ENCODE peak calls at places on chromosomes 5 and 9, in six cellular contexts. T, Q, V, N, P and L are unnamed samples.

GRCh38 chr9:96524045-96524444 is 74.1 kb downstream of the HABP4 start:
- DNase-seq in T (no peak), Q (no peak), V (no peak), N (no peak), P (no peak), L (no peak)

GRCh38 chr5:119596046-119596445 is 33.3 kb upstream of the FAM170A start:
- DNase-seq in T (no peak), Q (no peak), V (no peak), N (no peak), P (no peak), L (no peak)

GRCh38 chr9:123337971-123338370 is 18.0 kb upstream of the CRB2 start:
- DNase-seq in T (no peak), Q (no peak), V (no peak), N (no peak), P (peak), L (no peak)

GRCh38 chr5:76590027-76590426 is 33.2 kb downstream of the F2RL2 start:
- DNase-seq in T (no peak), Q (no peak), V (no peak), N (no peak), P (no peak), L (no peak)

GRCh38 chr9:105554042-105554441 is 3.9 kb upstream of the FKTN start:
- DNase-seq in T (no peak), Q (no peak), V (no peak), N (peak), P (peak), L (no peak)

GRCh38 chr5:107112207-107112606 is 558.5 kb downstream of the EFNA5 start:
- DNase-seq in T (no peak), Q (no peak), V (no peak), N (no peak), P (no peak), L (no peak)

GRCh38 chr9:84857224-84857623 is 187.7 kb downstream of the NTRK2 start:
- DNase-seq in T (no peak), Q (no peak), V (peak), N (no peak), P (no peak), L (no peak)

GRCh38 chr5:66442951-66443445 is 153.2 kb upstream of the MAST4 start:
- DNase-seq in T (no peak), Q (no peak), V (no peak), N (no peak), P (no peak), L (no peak)

GRCh38 chr9:133348763-133349573 is 950 bp downstream of the RPL7A start:
- DNase-seq in T (no peak), Q (no peak), V (no peak), N (no peak), P (no peak), L (no peak)

GRCh38 chr5:111694183-111694582 is 62.8 kb downstream of the NREP start:
- DNase-seq in T (no peak), Q (no peak), V (no peak), N (no peak), P (no peak), L (no peak)

GRCh38 chr5:40700116-40700822 is 20.6 kb downstream of the PTGER4 start:
- DNase-seq in T (no peak), Q (no peak), V (no peak), N (no peak), P (no peak), L (no peak)

GRCh38 chr9:132670816-132671371 is 630 bp downstream of the GTF3C4 start:
- DNase-seq in T (peak), Q (peak), V (no peak), N (peak), P (peak), L (no peak)

DNA sequence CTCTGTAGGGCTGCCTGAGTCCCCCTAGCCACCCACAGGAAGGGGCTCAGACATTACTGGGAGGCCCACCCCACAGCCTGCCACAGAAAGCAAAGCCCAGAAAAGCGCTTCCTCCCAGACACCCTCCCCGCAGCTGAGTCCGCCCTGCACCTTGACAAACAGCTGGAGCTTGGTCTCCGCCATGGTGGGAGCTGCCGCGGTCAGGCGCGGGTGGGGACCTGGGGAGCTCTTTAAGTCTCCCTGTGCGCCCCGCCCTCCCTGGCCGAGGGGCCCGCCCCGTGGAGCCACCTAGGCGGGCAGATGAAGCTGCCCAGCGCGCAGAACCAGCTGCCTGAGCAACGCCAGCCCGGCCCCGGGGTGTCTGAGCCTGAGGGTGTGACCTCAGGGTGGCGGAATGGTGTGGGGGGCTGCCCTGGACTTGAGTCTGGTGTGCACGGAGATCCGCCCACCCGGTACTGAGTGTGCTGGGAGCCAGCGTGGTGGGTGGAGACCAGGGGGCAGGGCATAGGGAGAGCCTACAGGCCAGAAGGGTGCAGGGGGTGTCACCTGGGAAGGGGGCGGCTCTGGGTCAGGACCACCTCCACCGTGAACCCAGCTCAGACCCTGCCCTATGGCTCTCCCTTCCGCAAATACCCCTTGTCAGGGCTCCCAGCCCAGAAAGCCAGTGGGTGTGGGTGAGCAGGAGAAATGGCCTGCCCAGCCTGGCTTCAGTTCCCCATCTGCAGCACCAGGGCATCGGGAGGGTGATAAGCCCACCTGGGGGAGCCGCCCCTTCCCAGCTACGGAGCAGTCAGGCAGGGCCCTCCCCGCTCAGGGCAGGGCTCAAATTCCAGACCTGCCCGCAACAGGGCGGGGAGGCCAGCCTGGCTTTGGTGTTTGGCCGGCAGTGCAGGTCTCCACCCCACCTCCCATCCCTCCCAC is at the start of gene CLIC3:
- DNase-seq in T (no peak), Q (peak), V (no peak), N (no peak), P (peak), L (no peak)
- TF ChIP-seq POLR2A in T (no peak), Q (no peak), V (no peak), N (no peak), P (no peak), L (no peak)

GRCh38 chr5:157263586-157264090 is 2.3 kb upstream of the CYFIP2 start:
- DNase-seq in T (no peak), Q (no peak), V (no peak), N (no peak), P (no peak), L (no peak)

GRCh38 chr5:157266286-157267007 is 524 bp downstream of the CYFIP2 start:
- DNase-seq in T (no peak), Q (peak), V (no peak), N (peak), P (peak), L (no peak)

GRCh38 chr5:157267025-157267424 is 1.1 kb downstream of the CYFIP2 start:
- DNase-seq in T (no peak), Q (no peak), V (no peak), N (no peak), P (no peak), L (no peak)

GRCh38 chr5:157267766-157268480 is 2.0 kb downstream of the CYFIP2 start:
- DNase-seq in T (no peak), Q (no peak), V (no peak), N (no peak), P (no peak), L (no peak)

GRCh38 chr5:157265714-157266285 is at the start of gene CYFIP2:
- DNase-seq in T (peak), Q (peak), V (no peak), N (peak), P (peak), L (peak)
- TF ChIP-seq POLR2A in T (no peak), Q (no peak), V (no peak), N (peak), P (peak), L (no peak)

GRCh38 chr5:67693956-67694564 is 497.5 kb upstream of the CD180 start:
- DNase-seq in T (peak), Q (peak), V (peak), N (peak), P (no peak), L (peak)
- TF ChIP-seq POLR2A in T (no peak), Q (no peak), V (no peak), N (no peak), P (no peak), L (no peak)

DNA sequence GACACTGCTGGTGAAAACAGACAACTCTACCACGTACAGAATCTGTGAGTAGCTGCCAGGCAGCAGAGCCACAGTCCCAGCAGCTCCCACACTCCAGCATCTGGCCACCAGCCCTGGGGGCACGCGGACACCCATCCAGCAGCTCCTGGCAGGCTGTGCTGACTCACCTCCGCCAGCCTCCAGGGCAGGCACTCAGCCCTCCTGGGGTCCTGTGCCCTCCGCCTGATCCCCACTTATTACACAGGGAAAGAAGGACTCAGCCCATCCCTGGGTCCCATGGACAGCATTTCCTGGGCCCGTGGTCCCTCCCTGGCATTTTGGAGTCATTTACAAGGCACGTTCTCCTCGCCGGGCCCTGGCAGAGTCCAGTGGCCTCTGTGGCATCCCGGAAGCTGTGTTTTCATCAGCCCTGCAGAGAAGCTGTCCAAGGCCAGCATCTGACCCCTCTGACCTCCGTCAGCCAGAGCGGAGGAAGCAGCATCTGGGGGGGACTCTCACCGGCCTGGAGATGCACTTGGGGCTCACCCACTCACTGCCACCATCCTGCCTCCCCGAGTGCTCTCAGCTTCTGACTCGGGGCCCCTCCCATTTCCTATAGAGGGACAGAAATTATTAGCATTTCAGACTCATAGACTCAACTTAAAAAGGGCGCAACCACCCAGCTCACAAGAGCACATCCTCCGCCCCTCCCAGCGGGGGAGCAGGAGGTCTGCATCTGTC is 21.6 kb downstream of the PAEP start:
- DNase-seq in T (no peak), Q (no peak), V (no peak), N (no peak), P (peak), L (no peak)
- TF ChIP-seq POLR2A in T (no peak), Q (no peak), V (no peak), N (no peak), P (no peak), L (no peak)

GRCh38 chr5:4882186-4882585 is 257.9 kb upstream of the ADAMTS16 start:
- DNase-seq in T (peak), Q (no peak), V (no peak), N (no peak), P (no peak), L (no peak)
- TF ChIP-seq POLR2A in T (no peak), Q (no peak), V (no peak), N (no peak), P (no peak), L (no peak)

DNA sequence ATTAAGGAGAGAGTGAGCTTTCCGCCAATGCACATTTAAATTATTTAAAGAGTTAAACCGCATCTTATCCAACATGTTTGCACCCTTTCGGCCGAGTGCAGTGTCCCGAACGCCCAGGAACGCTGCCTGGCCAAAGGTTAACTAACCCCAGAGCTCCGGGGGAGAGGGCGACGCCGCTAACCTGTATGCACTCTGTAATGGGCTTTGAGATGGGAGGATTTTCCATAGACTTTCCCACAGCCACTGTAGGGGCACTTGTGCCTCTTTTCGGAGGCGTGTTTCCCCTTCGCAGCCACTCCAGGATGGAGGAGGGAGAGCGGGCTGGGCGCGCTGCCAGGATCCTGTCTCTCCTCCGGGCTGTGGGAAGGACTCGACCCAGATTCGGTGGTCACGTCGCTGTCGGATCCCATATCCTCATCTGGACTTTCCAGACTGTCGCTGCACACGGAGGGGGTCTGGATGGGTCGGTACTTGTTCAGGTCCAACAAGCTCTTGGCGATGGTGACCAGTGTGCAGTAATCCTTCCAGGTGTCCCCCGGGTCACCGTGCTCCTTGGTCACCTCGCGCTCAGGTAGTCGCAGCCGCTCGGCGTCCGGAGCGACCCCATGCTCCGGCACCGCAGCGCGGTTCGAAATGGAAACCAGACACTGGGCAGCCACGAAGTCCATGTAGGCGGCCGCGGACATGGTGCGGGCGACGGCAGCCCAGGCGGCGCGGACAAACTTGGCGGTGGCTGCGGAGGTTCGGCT is 1.6 kb downstream of the KLF9 start:
- DNase-seq in T (peak), Q (peak), V (peak), N (peak), P (peak), L (peak)
- TF ChIP-seq POLR2A in T (peak), Q (peak), V (no peak), N (no peak), P (peak), L (no peak)

DNA sequence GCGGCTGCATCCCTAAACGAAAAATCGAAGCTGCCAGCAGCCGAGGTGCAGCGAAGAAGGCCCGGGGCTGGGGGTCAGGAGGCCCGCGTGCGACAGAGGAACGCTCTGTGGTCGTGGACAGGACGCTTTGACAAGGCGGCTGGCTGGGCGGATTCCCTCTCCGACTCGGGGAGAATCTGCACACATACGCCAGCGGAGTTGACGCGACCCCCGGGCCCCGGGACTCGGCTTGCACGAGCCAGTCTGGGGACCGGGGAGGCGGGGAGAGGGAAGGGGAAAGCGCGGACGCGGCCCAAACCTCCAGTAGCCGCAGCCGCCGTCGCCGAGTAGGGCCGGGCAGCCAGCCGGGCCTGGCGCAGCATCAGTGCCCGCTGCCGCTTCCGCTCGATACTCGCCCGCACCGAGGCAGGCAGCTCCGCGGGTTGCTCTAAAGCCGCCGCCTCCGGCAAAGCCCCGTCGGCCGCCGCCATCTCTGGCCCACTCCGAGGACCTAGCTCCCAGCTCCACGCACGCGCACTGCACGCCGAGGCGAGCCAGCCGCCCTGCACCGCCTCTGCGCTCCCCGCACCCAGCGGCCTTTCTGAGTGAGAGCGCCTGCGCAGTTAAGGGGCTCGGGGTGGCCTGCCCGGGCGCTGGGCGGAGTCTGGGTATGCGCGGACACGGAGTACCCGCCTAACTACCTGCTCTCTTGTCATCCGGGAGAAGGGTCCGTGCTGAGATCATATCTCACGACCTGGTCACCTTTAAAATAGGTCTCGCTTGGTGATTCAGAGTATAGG is at the start of gene XPA:
- DNase-seq in T (peak), Q (peak), V (peak), N (peak), P (peak), L (peak)
- TF ChIP-seq POLR2A in T (peak), Q (peak), V (peak), N (peak), P (peak), L (peak)

DNA sequence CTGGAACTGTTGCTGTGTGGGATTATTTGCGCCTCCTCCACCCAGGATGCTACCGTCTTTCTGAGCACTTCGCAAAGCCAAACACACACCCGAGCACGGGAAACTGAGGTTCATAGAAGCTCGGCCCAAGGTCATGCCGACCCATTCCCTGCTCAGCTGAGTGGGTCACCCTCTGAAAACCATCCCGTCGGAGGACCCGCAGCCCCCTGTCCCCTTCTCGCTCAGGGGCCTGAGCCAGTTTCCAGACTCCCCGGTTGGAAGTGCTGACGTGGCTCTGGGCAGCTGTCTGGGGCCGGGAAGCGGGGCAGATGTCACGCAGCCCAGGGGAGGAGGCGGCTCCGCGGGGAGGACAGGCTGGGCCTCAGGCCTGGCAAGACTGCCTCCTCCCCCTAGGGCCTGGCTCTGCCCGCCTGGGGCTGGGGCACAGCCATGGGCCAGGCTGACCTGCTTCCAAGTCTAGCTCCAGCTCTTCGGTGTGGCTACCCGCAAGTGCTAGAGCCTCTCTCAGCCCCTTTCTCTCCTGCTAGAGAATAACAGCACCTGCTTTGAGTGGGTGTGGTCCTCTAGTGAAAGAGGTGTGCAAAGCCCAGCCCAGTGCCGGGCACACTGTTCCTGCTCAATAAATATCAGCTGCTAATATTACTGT is 9.9 kb upstream of the CXXC5 start:
- DNase-seq in T (peak), Q (peak), V (no peak), N (peak), P (peak), L (peak)
- TF ChIP-seq POLR2A in T (no peak), Q (peak), V (no peak), N (peak), P (no peak), L (no peak)

DNA sequence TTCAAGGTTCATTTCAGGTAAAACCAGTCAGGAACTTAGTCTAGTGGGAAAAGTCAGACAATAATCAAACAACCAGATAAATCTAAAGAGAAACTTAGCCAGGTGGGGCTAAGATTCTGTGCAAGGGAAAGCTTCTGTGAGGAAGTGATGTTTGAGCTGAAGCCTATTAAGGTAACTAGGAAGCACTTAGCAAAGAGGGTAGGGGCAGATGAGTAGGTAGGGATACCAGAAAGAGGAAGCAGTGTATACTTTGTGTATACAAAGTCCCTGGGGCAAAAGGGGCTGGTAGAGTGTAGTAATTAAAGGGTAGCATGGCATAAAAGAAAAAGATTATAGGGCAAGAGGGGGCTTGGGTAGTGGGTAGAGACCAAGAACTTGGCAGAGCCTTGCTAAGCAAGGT is 3.6 kb upstream of the SPATA24 start:
- DNase-seq in T (no peak), Q (no peak), V (no peak), N (no peak), P (no peak), L (no peak)
- TF ChIP-seq POLR2A in T (no peak), Q (no peak), V (no peak), N (no peak), P (no peak), L (no peak)